ENCODE peak calls at places on chromosomes 2 and 18, in ten cellular contexts. A is PC-9; L is adrenal gland; R is A549; J is brain microvascular endothelial cell; V is CD8-positive, alpha-beta T cell; Z is upper lobe of right lung; O is left ventricle myocardium inferior; K is osteoblast; N is GM06990. I is an unnamed sample.
A peak's percentile ranks its signal among the peaks of the same experiment; 100 is the strongest.

GRCh38 chr18:79380816-79381806 is 14.6 kb upstream of the NFATC1 start:
- DNase-seq in J (no peak), N (no peak), V (peak; percentile 80), L (peak; percentile 71), O (peak; percentile 65), R (peak; percentile 50), Z (peak; percentile 81), K (peak; percentile 99), A (peak; percentile 53), I (no peak)

GRCh38 chr2:203804070-203804469 is 63.5 kb upstream of the CTLA4 start:
- DNase-seq in A (no peak), V (peak; percentile 53), R (no peak), Z (no peak), L (no peak), K (no peak), J (peak; percentile 99), N (no peak), O (no peak), I (peak; percentile 98)

GRCh38 chr2:201450910-201451329 is 338 bp downstream of the TRAK2 start:
- DNase-seq in A (no peak), O (no peak), K (peak; percentile 78), J (no peak), Z (no peak), V (no peak), L (no peak), N (no peak), R (peak; percentile 25), I (no peak)

GRCh38 chr2:100291152-100291970 is 30.9 kb downstream of the LONRF2 start:
- DNase-seq in L (peak; percentile 97), K (no peak), O (no peak), R (peak; percentile 90), Z (peak; percentile 88), J (peak; percentile 97), N (no peak), A (peak; percentile 45), V (peak; percentile 58), I (peak; percentile 92)

GRCh38 chr2:23423873-23424680 is 39.1 kb downstream of the KLHL29 start:
- DNase-seq in A (no peak), J (no peak), N (no peak), V (no peak), L (no peak), K (no peak), R (no peak), O (no peak), Z (no peak), I (no peak)

GRCh38 chr2:212777020-212777491 is 238.5 kb upstream of the ERBB4 start:
- DNase-seq in J (peak; percentile 31), R (peak; percentile 0), Z (no peak), L (no peak), V (no peak), K (peak; percentile 39), O (no peak), A (peak; percentile 15), N (peak; percentile 25), I (no peak)

GRCh38 chr2:105774781-105775337 is 30.1 kb downstream of the NCK2 start:
- DNase-seq in A (no peak), K (no peak), O (no peak), J (no peak), R (no peak), N (no peak), L (no peak), V (no peak), Z (no peak), I (no peak)

GRCh38 chr2:85847051-85847588 is 41.7 kb downstream of the ST3GAL5 start:
- DNase-seq in O (no peak), A (no peak), L (no peak), J (no peak), R (no peak), Z (no peak), N (no peak), V (no peak), K (no peak), I (no peak)

GRCh38 chr2:143730950-143731254 is 601.7 kb downstream of the ARHGAP15 start:
- DNase-seq in V (no peak), Z (no peak), J (no peak), K (no peak), A (no peak), L (no peak), N (peak; percentile 16), O (no peak), R (no peak), I (no peak)

GRCh38 chr2:109384308-109385271 is 229.2 kb downstream of the SEPTIN10 start:
- DNase-seq in O (peak; percentile 41), V (no peak), A (no peak), J (no peak), Z (peak; percentile 57), L (no peak), N (no peak), K (no peak), R (no peak), I (no peak)

GRCh38 chr2:222319576-222320440 is 21.0 kb upstream of the PAX3 start:
- DNase-seq in K (peak; percentile 86), L (peak; percentile 35), J (no peak), A (peak; percentile 61), R (no peak), V (no peak), N (peak; percentile 78), Z (peak; percentile 71), O (no peak), I (no peak)

GRCh38 chr18:76259012-76259568 is 236.0 kb downstream of the ZNF516 start:
- DNase-seq in O (no peak), R (no peak), Z (no peak), J (no peak), A (no peak), L (no peak), N (no peak), K (no peak), V (no peak), I (no peak)
- TF ChIP-seq CTCF in O (no peak), R (no peak), Z (peak; percentile 21), J (peak; percentile 33), A (no peak), L (no peak), N (no peak), K (no peak), V (no peak), I (no peak)

GRCh38 chr18:23631746-23632145 is 31.0 kb downstream of the ANKRD29 start:
- DNase-seq in Z (no peak), L (no peak), A (no peak), V (no peak), K (peak; percentile 54), N (no peak), R (no peak), J (no peak), O (no peak), I (no peak)

GRCh38 chr18:23629444-23629946 is 33.2 kb downstream of the ANKRD29 start:
- DNase-seq in Z (peak; percentile 76), A (no peak), R (peak; percentile 61), V (no peak), J (no peak), L (no peak), K (no peak), N (no peak), O (no peak), I (no peak)

GRCh38 chr18:23627964-23628363 is 34.7 kb downstream of the ANKRD29 start:
- DNase-seq in A (no peak), Z (no peak), R (no peak), O (no peak), N (no peak), J (no peak), K (no peak), V (no peak), L (no peak), I (no peak)

GRCh38 chr18:23632615-23633014 is 30.1 kb downstream of the ANKRD29 start:
- DNase-seq in R (no peak), Z (no peak), K (no peak), N (no peak), O (no peak), J (no peak), V (no peak), L (no peak), A (no peak), I (no peak)

GRCh38 chr18:23631312-23631711 is 31.4 kb downstream of the ANKRD29 start:
- DNase-seq in V (no peak), O (no peak), J (no peak), Z (no peak), R (no peak), N (no peak), L (no peak), A (no peak), K (no peak), I (no peak)
- H3K4me3 ChIP-seq in V (no peak overlapping the region), O (no peak overlapping the region), J (no peak overlapping the region), Z (no peak overlapping the region), R (no peak overlapping the region), N (no peak overlapping the region), L (no peak overlapping the region), A (no peak overlapping the region), K (no peak overlapping the region), I (no peak overlapping the region)

DNA sequence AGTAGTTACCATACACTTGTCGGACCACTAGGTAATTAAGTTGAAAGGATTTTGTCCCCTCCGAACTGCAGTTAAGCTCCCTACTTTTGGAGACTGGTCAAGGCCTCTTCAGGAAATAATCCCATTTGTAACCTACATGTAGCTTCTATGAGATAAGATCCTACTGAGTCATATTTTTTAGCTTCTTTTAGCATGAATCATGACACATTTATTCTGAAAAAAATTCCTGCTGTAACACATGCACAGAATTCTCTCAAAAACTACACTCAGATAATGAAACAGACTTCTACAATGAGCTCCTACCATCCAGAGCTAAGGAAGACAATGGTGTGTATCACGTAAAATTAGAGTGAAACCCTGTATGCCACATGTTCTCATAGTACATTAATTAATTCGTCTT is 100.7 kb upstream of the CCDC195 start:
- DNase-seq in R (peak; percentile 48), K (peak; percentile 78), L (peak; percentile 27), V (no peak), J (peak; percentile 34), O (no peak), N (no peak), Z (no peak), A (no peak), I (no peak)
- TF ChIP-seq CTCF in R (no peak), K (no peak), L (no peak), V (no peak), J (no peak), O (no peak), N (no peak), Z (no peak), A (no peak), I (no peak)

GRCh38 chr2:12957251-12957650 is 240.5 kb downstream of the TRIB2 start:
- DNase-seq in L (no peak), O (no peak), Z (no peak), R (no peak), J (no peak), N (no peak), V (no peak), K (no peak), A (no peak), I (no peak)

GRCh38 chr2:12953596-12953995 is 236.9 kb downstream of the TRIB2 start:
- DNase-seq in N (no peak), J (no peak), L (no peak), A (no peak), R (no peak), K (no peak), Z (no peak), O (no peak), V (no peak), I (no peak)

GRCh38 chr2:12959935-12960334 is 243.2 kb downstream of the TRIB2 start:
- DNase-seq in J (no peak), A (no peak), V (no peak), N (no peak), O (no peak), K (no peak), L (no peak), Z (no peak), R (no peak), I (no peak)

GRCh38 chr2:12951657-12951973 is 234.9 kb downstream of the TRIB2 start:
- DNase-seq in A (no peak), N (no peak), L (no peak), O (no peak), Z (no peak), V (no peak), K (no peak), R (no peak), J (no peak), I (no peak)

GRCh38 chr2:12955864-12956263 is 239.1 kb downstream of the TRIB2 start:
- DNase-seq in V (no peak), O (no peak), N (no peak), A (no peak), R (no peak), L (no peak), K (no peak), Z (no peak), J (no peak), I (no peak)
- H3K4me3 ChIP-seq in V (no peak overlapping the region), O (no peak overlapping the region), N (no peak overlapping the region), A (no peak overlapping the region), R (no peak overlapping the region), L (no peak overlapping the region), K (no peak overlapping the region), Z (no peak overlapping the region), J (no peak overlapping the region), I (no peak overlapping the region)

I was measured in AG04449.